ENCODE peak calls at places on chromosomes 13 and 19, in seven cellular contexts. C is colonic mucosa; Y is pancreas; I is Peyer's patch; Z is CD8-positive, alpha-beta T cell; G is fibroblast of lung; W is mammary epithelial cell. E is an unnamed sample. For H3K27me3, the result is how much of the 10 kb centered on the place peaks cover.

GRCh38 chr19:30305346-30306060 is 66.7 kb upstream of the ZNF536 start:
- DNase-seq in C (no peak), Y (no peak), I (no peak), Z (no peak), G (no peak), W (no peak), E (no peak)

GRCh38 chr19:51740356-51740755 is 11.3 kb downstream of the FPR1 start:
- DNase-seq in C (no peak), Y (no peak), I (no peak), Z (no peak), G (no peak), W (no peak), E (no peak)

GRCh38 chr13:24100152-24100551 is 60.4 kb upstream of the SPATA13 start:
- DNase-seq in C (no peak), Y (no peak), I (no peak), Z (no peak), G (no peak), W (no peak), E (no peak)

GRCh38 chr13:111228262-111229144 is 91.9 kb upstream of the TEX29 start:
- DNase-seq in C (no peak), Y (no peak), I (no peak), Z (no peak), G (peak), W (no peak), E (no peak)

GRCh38 chr19:18158471-18158870 is 5.5 kb downstream of the PIK3R2 start:
- DNase-seq in C (no peak), Y (no peak), I (no peak), Z (no peak), G (no peak), W (no peak), E (no peak)

GRCh38 chr19:49761625-49762311 is 1.3 kb downstream of the TSKS start:
- DNase-seq in C (no peak), Y (no peak), I (no peak), Z (peak), G (peak), W (no peak), E (no peak)

GRCh38 chr19:19213822-19214558 is 2.2 kb downstream of the NCAN start:
- DNase-seq in C (no peak), Y (no peak), I (no peak), Z (no peak), G (no peak), W (no peak), E (no peak)

GRCh38 chr19:1065606-1066109 is 1.3 kb upstream of the ARHGAP45 start:
- DNase-seq in C (peak), Y (no peak), I (peak), Z (no peak), G (no peak), W (peak), E (no peak)

GRCh38 chr13:50208826-50209335 is 193.6 kb downstream of the KCNRG start:
- DNase-seq in C (peak), Y (peak), I (peak), Z (no peak), G (peak), W (peak), E (no peak)

GRCh38 chr13:111129465-111130110 is 14.5 kb downstream of the ARHGEF7 start:
- DNase-seq in C (no peak), Y (no peak), I (no peak), Z (no peak), G (no peak), W (no peak), E (no peak)

GRCh38 chr13:20197361-20197834 is 4.7 kb upstream of the GJB2 start:
- DNase-seq in C (no peak), Y (no peak), I (no peak), Z (no peak), G (peak), W (peak), E (no peak)

GRCh38 chr19:15154002-15154612 is 46.7 kb downstream of the NOTCH3 start:
- DNase-seq in C (peak), Y (no peak), I (peak), Z (no peak), G (peak), W (peak), E (no peak)

GRCh38 chr13:51801631-51802099 is 2.3 kb downstream of the DHRS12 start:
- DNase-seq in C (peak), Y (peak), I (peak), Z (no peak), G (no peak), W (peak), E (no peak)

GRCh38 chr13:113437408-113438010 is 15.8 kb downstream of the ADPRHL1 start:
- DNase-seq in C (no peak), Y (no peak), I (no peak), Z (no peak), G (no peak), W (no peak), E (peak)

GRCh38 chr19:53365899-53366493 is 491 bp downstream of the ZNF525 start:
- DNase-seq in C (peak), Y (no peak), I (no peak), Z (no peak), G (no peak), W (peak), E (no peak)

GRCh38 chr19:45171211-45171623 is 6.8 kb downstream of the TRAPPC6A start:
- DNase-seq in C (no peak), Y (no peak), I (no peak), Z (no peak), G (no peak), W (no peak), E (no peak)

GRCh38 chr13:111937763-111938375 is 129.1 kb upstream of the SOX1 start:
- DNase-seq in C (no peak), Y (no peak), I (no peak), Z (peak), G (no peak), W (peak), E (no peak)

GRCh38 chr19:45276284-45276687 is 25.2 kb downstream of the MARK4 start:
- DNase-seq in C (no peak), Y (no peak), I (no peak), Z (no peak), G (peak), W (no peak), E (no peak)

GRCh38 chr19:52923782-52924593 is 760 bp upstream of the ZNF888 start:
- DNase-seq in C (peak), Y (peak), I (peak), Z (no peak), G (peak), W (peak), E (no peak)

GRCh38 chr13:51370116-51370515 is 30.6 kb downstream of the SERPINE3 start:
- DNase-seq in C (no peak), Y (no peak), I (no peak), Z (no peak), G (peak), W (no peak), E (no peak)

GRCh38 chr19:17871878-17872250 is at the start of gene SLC5A5:
- DNase-seq in C (no peak), Y (no peak), I (no peak), Z (peak), G (no peak), W (no peak), E (no peak)

GRCh38 chr19:45779231-45780145 is 2.8 kb downstream of the DMPK start:
- DNase-seq in C (peak), Y (peak), I (peak), Z (peak), G (no peak), W (peak), E (peak)

GRCh38 chr13:107421028-107421427 is 794.3 kb downstream of the LIG4 start:
- DNase-seq in C (no peak), Y (no peak), I (no peak), Z (no peak), G (peak), W (no peak), E (no peak)

GRCh38 chr19:48660854-48661731 is 11.7 kb downstream of the NTN5 start:
- DNase-seq in C (peak), Y (peak), I (peak), Z (peak), G (peak), W (peak), E (peak)

GRCh38 chr13:20666948-20667347 is 36.6 kb upstream of the IL17D start:
- DNase-seq in C (no peak), Y (no peak), I (no peak), Z (no peak), G (no peak), W (no peak), E (no peak)

GRCh38 chr13:60514891-60515290 is 117.9 kb downstream of the TDRD3 start:
- DNase-seq in C (no peak), Y (no peak), I (no peak), Z (no peak), G (peak), W (no peak), E (no peak)

GRCh38 chr19:9782282-9782681 is 13.7 kb upstream of the ZNF846 start:
- DNase-seq in C (no peak), Y (no peak), I (no peak), Z (no peak), G (no peak), W (no peak), E (no peak)

GRCh38 chr19:54420383-54421168 is 5.3 kb downstream of the TTYH1 start:
- DNase-seq in C (no peak), Y (peak), I (no peak), Z (no peak), G (no peak), W (no peak), E (no peak)

GRCh38 chr19:4101496-4101770 is 22.5 kb downstream of the MAP2K2 start:
- DNase-seq in C (no peak), Y (no peak), I (no peak), Z (no peak), G (no peak), W (no peak), E (no peak)
- H3K4me3 ChIP-seq in C (no peak), Y (no peak), I (no peak), Z (no peak), G (no peak), W (no peak), E (no peak)

GRCh38 chr19:42177686-42178019 is 39.8 kb downstream of the DEDD2 start:
- DNase-seq in C (no peak), Y (no peak), I (no peak), Z (no peak), G (no peak), W (no peak), E (no peak)
- H3K27me3 ChIP-seq in C (under half), Y (under half), I (under half), Z (under half), G (half or more), W (under half), E (under half)

DNA sequence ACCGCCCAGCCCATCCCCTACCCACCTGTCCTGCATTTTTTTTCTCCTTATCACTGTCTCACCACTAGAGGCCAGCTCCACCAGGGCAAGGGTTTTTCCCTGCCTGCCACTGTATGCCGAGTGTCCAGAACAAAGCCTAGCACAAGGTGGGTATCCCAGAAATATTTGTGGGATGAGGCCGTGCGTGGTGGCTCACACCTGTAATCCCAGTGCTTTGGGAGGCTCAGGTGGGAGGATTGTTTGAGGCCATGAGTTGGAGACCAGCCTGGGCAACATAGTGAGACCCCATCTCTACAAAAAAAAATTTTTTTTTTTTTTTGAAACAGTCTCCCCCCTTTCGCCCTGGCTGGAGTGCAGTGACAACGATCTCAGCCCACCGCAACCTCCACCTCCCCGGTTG is 2.9 kb upstream of the MRI1 start:
- DNase-seq in C (no peak), Y (no peak), I (no peak), Z (no peak), G (no peak), W (no peak), E (no peak)
- TF ChIP-seq CTCF in C (no peak), Y (no peak), I (no peak), Z (no peak), G (no peak), W (no peak), E (no peak)

GRCh38 chr13:44160549-44161278 is 212.9 kb upstream of the SERP2 start:
- DNase-seq in C (no peak), Y (no peak), I (no peak), Z (no peak), G (peak), W (peak), E (no peak)

GRCh38 chr13:44158055-44158655 is 215.5 kb upstream of the SERP2 start:
- DNase-seq in C (no peak), Y (no peak), I (no peak), Z (no peak), G (no peak), W (no peak), E (no peak)

GRCh38 chr13:44159633-44160279 is 213.9 kb upstream of the SERP2 start:
- DNase-seq in C (no peak), Y (no peak), I (no peak), Z (no peak), G (no peak), W (peak), E (peak)

GRCh38 chr13:44157614-44158013 is 216.0 kb upstream of the SERP2 start:
- DNase-seq in C (no peak), Y (no peak), I (no peak), Z (no peak), G (peak), W (no peak), E (no peak)

GRCh38 chr13:44158741-44159632 is 214.6 kb upstream of the SERP2 start:
- DNase-seq in C (no peak), Y (no peak), I (no peak), Z (no peak), G (no peak), W (no peak), E (no peak)
- H3K4me3 ChIP-seq in C (no peak), Y (no peak), I (no peak), Z (no peak), G (no peak), W (no peak), E (no peak)